ENCODE peak calls at places on chromosomes 3 and 15, in six cellular contexts. Y is fibroblast of pulmonary artery, V is A549, H is tibial nerve, M is Calu3, L is fibroblast of mammary gland. B is an unnamed sample.

GRCh38 chr3:33791477-33792166 is 6.8 kb upstream of the PDCD6IP start:
- DNase-seq in L (peak; percentile 83), H (no peak), V (peak; percentile 37), M (no peak), Y (no peak), B (no peak)

GRCh38 chr3:29153811-29154210 is 127.1 kb upstream of the RBMS3 start:
- DNase-seq in L (no peak), H (no peak), V (no peak), Y (peak; percentile 26), M (no peak), B (no peak)

GRCh38 chr15:71448688-71449114 is 333.4 kb downstream of the THSD4 start:
- DNase-seq in L (peak; percentile 76), H (peak; percentile 90), V (peak; percentile 55), M (peak; percentile 72), Y (peak; percentile 83), B (no peak)

GRCh38 chr3:178761461-178761860 is 225.2 kb downstream of the KCNMB2 start:
- DNase-seq in V (no peak), L (no peak), H (no peak), M (no peak), Y (no peak), B (no peak)

GRCh38 chr3:174495231-174495755 is 363.8 kb upstream of the NAALADL2 start:
- DNase-seq in L (peak; percentile 42), V (no peak), Y (no peak), H (no peak), M (no peak), B (no peak)

GRCh38 chr15:97654677-97655076 is 305.8 kb upstream of the ARRDC4 start:
- DNase-seq in M (no peak), H (no peak), L (no peak), V (no peak), Y (no peak), B (no peak)

GRCh38 chr15:41289953-41290352 is 42.4 kb downstream of the OIP5 start:
- DNase-seq in H (no peak), V (no peak), L (no peak), Y (no peak), M (no peak), B (no peak)

GRCh38 chr3:48410205-48411040 is 19.5 kb downstream of the PLXNB1 start:
- DNase-seq in L (no peak), M (no peak), H (no peak), V (no peak), Y (no peak), B (no peak)

GRCh38 chr3:159764211-159765024 is 224.2 kb upstream of the IL12A start:
- DNase-seq in L (peak; percentile 79), M (no peak), Y (peak; percentile 77), V (peak; percentile 68), H (peak; percentile 17), B (peak; percentile 61)

GRCh38 chr15:30904812-30905211 is 1.1 kb downstream of the FAN1 start:
- DNase-seq in M (no peak), H (no peak), V (no peak), Y (no peak), L (no peak), B (no peak)

GRCh38 chr15:40342421-40343313 is 1.9 kb upstream of the CCDC9B start:
- DNase-seq in L (peak; percentile 41), H (no peak), Y (peak; percentile 52), M (no peak), V (no peak), B (no peak)

GRCh38 chr3:13650210-13651056 is 101.5 kb downstream of the FBLN2 start:
- DNase-seq in V (peak; percentile 82), Y (peak; percentile 74), H (peak; percentile 79), M (peak; percentile 88), L (peak; percentile 56), B (peak; percentile 86)

GRCh38 chr15:91186892-91187644 is 87.0 kb downstream of the SV2B start:
- DNase-seq in V (no peak), M (peak; percentile 47), L (peak; percentile 6), H (no peak), Y (peak; percentile 44), B (no peak)

DNA sequence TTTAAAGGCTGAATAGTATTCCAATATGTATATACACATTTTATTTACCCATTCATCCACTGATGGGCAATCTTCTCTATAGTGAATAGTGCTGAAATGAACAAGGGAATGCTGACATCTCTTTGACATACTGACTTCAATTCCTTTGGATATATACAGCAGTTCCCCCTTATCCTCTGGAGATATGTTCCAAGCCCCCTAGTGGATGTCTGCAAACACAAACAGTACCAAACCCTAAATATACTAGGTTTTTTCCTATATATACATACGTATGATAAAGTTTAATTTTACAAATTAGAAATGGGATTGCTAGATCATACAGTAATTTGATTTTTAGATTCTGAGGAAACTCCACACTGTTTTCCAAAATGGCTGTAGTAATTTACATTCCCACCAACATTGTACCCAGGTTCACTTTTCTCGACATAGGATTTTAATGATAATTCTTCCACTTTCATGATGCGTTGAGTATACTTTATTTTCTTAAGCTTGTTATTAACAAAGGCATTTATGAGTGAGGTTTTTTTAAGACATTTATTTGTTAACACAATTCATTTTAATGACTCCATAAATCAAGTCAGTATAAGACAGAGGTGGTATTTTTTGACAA is 38.2 kb downstream of the VPS13C start:
- DNase-seq in L (peak; percentile 8), V (no peak), M (peak; percentile 4), H (no peak), Y (peak; percentile 16), B (no peak)
- TF ChIP-seq CTCF in L (peak; percentile 39), V (peak; percentile 52), M (peak; percentile 50), H (no peak), Y (peak; percentile 45), B (peak; percentile 41)

GRCh38 chr3:16365454-16366128 is 100.6 kb downstream of the OXNAD1 start:
- DNase-seq in Y (no peak), M (no peak), L (no peak), V (no peak), H (no peak), B (no peak)

GRCh38 chr3:16364323-16364722 is 99.3 kb downstream of the OXNAD1 start:
- DNase-seq in H (no peak), Y (no peak), V (no peak), M (no peak), L (no peak), B (no peak)

GRCh38 chr3:16364963-16365362 is 100.0 kb downstream of the OXNAD1 start:
- DNase-seq in L (no peak), V (no peak), M (no peak), H (no peak), Y (no peak), B (no peak)

GRCh38 chr3:16369247-16369646 is 104.2 kb downstream of the OXNAD1 start:
- DNase-seq in H (no peak), M (no peak), V (no peak), L (peak; percentile 9), Y (no peak), B (no peak)

DNA sequence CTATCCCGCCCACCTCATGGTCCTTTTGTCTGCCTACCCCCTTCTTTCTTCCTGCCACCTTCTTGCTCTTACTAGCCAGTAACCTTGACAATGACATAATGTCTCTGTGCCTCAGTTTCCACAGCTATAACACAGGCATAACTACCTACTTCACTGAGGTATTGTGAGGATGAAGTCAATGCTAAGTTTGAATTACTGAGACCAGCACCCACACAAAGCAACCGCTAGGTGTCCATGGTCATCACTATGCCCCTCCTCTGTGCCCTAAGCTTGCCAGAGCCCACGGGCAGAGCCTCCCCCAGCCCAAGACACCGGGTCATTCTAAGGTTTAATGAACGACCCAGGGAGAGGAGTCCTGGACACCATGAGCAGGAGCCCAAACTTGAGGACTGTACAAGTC is 101.6 kb downstream of the OXNAD1 start:
- DNase-seq in L (no peak), V (no peak), Y (no peak), M (no peak), H (no peak), B (no peak)
- TF ChIP-seq CTCF in L (no peak), V (no peak), Y (no peak), M (no peak), H (no peak), B (no peak)

DNA sequence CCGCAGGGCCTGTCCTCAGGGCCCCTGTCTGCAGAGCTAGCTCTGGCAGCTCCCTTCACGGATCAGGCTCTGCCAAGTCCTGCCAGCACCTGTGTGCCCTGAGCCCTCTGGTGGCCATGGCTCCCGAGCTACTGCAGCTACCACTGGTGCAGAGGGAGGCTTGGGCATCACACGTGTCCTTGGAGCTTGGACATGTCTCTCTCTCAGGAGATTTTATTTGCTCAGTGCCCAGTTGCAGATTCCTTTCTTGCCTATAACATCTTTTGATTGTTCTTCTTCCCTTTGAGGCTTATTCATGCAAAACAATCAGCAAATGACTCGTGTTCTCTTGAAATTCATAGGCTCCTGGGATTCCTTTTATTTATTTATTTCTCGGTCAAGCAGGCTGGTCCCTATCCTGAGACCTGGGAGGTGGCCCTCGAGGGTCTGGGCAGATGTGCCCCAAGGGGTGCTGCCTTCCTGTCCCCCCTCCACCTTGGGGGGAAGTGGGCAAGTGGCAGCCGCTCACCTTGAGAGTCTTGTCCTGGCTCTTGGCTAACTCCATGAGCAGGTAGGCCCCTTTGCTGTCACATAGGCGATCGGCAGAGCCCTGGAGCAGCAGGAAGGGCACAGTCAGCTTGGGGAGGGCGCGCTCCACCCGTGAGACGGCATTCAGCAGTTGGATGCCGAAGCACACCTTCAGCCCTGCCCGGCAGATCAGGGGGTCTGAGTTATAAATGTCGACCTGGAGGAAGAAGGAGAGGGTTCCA is 21.9 kb downstream of the ABTB1 start:
- DNase-seq in H (no peak), L (no peak), V (peak; percentile 60), M (peak; percentile 92), Y (no peak), B (no peak)
- TF ChIP-seq CTCF in H (no peak), L (peak; percentile 2), V (peak; percentile 34), M (peak; percentile 53), Y (peak; percentile 28), B (peak; percentile 61)

GRCh38 chr3:188827078-188827477 is 344.7 kb upstream of the TPRG1 start:
- DNase-seq in Y (no peak), H (no peak), L (peak; percentile 47), V (no peak), M (no peak), B (no peak)

GRCh38 chr3:188827593-188827992 is 344.2 kb upstream of the TPRG1 start:
- DNase-seq in H (no peak), M (no peak), Y (no peak), V (no peak), L (peak; percentile 16), B (no peak)

GRCh38 chr3:188826574-188826973 is 345.2 kb upstream of the TPRG1 start:
- DNase-seq in H (no peak), V (no peak), M (no peak), L (no peak), Y (no peak), B (no peak)

GRCh38 chr3:188821998-188822397 is 349.8 kb upstream of the TPRG1 start:
- DNase-seq in M (no peak), Y (no peak), V (no peak), L (no peak), H (no peak), B (no peak)

GRCh38 chr3:188824596-188824995 is 347.2 kb upstream of the TPRG1 start:
- DNase-seq in Y (no peak), M (no peak), L (no peak), H (no peak), V (no peak), B (no peak)
- TF ChIP-seq CTCF in Y (no peak), M (no peak), L (no peak), H (no peak), V (no peak), B (no peak)